ENCODE peak calls at places on chromosomes 4 and X, in eight cellular contexts. S is neural progenitor cell; B is ovary; L is naive thymus-derived CD4-positive, alpha-beta T cell; P is heart left ventricle; J is mesenchymal stem cell; Z is H9; T is lower lobe of right lung. N is an unnamed sample.

GRCh38 chr4:110681381-110681780 is 58.5 kb upstream of the PITX2 start:
- DNase-seq in S (no peak), B (no peak), L (no peak), P (no peak), J (peak; percentile 40), Z (no peak), T (no peak), N (no peak)

GRCh38 chr4:161647757-161648156 is 516.0 kb downstream of the FSTL5 start:
- DNase-seq in S (no peak), B (no peak), L (no peak), P (no peak), J (no peak), Z (peak; percentile 35), T (no peak), N (no peak)

GRCh38 chr4:140269369-140269768 is 104.1 kb upstream of the SCOC start:
- DNase-seq in S (no peak), B (no peak), L (no peak), P (no peak), J (no peak), Z (no peak), T (no peak), N (no peak)

GRCh38 chr4:77872723-77873435 is 10.2 kb downstream of the MRPL1 start:
- DNase-seq in S (no peak), B (no peak), L (no peak), P (no peak), J (no peak), Z (no peak), T (no peak), N (no peak)

GRCh38 chr4:48334236-48334635 is 7.1 kb upstream of the SLAIN2 start:
- DNase-seq in S (no peak), B (no peak), L (no peak), P (no peak), J (no peak), Z (no peak), T (no peak), N (no peak)

GRCh38 chrX:1027133-1027532 is 185.3 kb downstream of the CRLF2 start:
- DNase-seq in S (no peak), B (no peak), L (no peak), P (no peak), J (no peak), Z (no peak), T (no peak), N (no peak)

GRCh38 chrX:9231491-9231890 is 197.6 kb upstream of the FAM9B start:
- DNase-seq in S (no peak), B (no peak), L (no peak), P (no peak), J (peak; percentile 65), Z (no peak), T (no peak), N (no peak)

GRCh38 chr4:156294577-156294976 is 340.9 kb upstream of the CTSO start:
- DNase-seq in S (peak; percentile 42), B (no peak), L (no peak), P (no peak), J (peak; percentile 91), Z (peak; percentile 26), T (no peak), N (no peak)

GRCh38 chr4:19051751-19052296 is 1030.3 kb upstream of the LCORL start:
- DNase-seq in S (peak; percentile 39), B (no peak), L (no peak), P (no peak), J (no peak), Z (no peak), T (no peak), N (no peak)

GRCh38 chrX:65034641-65035450 is 58.6 kb upstream of the ZC4H2 start:
- DNase-seq in S (peak; percentile 93), B (peak; percentile 87), L (peak; percentile 63), P (peak; percentile 56), J (peak; percentile 82), Z (peak; percentile 90), T (peak; percentile 58), N (peak; percentile 89)

GRCh38 chr4:121675715-121676114 is 21.1 kb downstream of the ANXA5 start:
- DNase-seq in S (no peak), B (no peak), L (no peak), P (no peak), J (peak; percentile 61), Z (no peak), T (no peak), N (no peak)

GRCh38 chrX:12332786-12333347 is 194.6 kb downstream of the FRMPD4 start:
- DNase-seq in S (no peak), B (no peak), L (no peak), P (no peak), J (no peak), Z (no peak), T (no peak), N (no peak)

GRCh38 chrX:1170243-1170642 is 42.2 kb downstream of the CRLF2 start:
- DNase-seq in S (peak; percentile 56), B (no peak), L (no peak), P (no peak), J (no peak), Z (no peak), T (no peak), N (no peak)

GRCh38 chr4:681736-682451 is 7.1 kb downstream of the SLC49A3 start:
- DNase-seq in S (peak; percentile 63), B (no peak), L (no peak), P (peak; percentile 37), J (no peak), Z (peak; percentile 70), T (peak; percentile 80), N (peak; percentile 67)

GRCh38 chr4:172169871-172170270 is 356.7 kb downstream of the GALNTL6 start:
- DNase-seq in S (no peak), B (no peak), L (no peak), P (no peak), J (no peak), Z (no peak), T (no peak), N (no peak)

GRCh38 chr4:106585920-106586349 is 217.4 kb upstream of the GIMD1 start:
- DNase-seq in S (no peak), B (no peak), L (no peak), P (no peak), J (no peak), Z (no peak), T (no peak), N (no peak)
- H3K4me1 ChIP-seq in S (no peaks in the 10 kb centered on the region), B (no peaks in the 10 kb centered on the region), L (no peaks in the 10 kb centered on the region), P (no peaks in the 10 kb centered on the region), J (peaks cover 2% of the 10 kb centered on the region), Z (no peaks in the 10 kb centered on the region), T (no peaks in the 10 kb centered on the region), N (no peaks in the 10 kb centered on the region)

DNA sequence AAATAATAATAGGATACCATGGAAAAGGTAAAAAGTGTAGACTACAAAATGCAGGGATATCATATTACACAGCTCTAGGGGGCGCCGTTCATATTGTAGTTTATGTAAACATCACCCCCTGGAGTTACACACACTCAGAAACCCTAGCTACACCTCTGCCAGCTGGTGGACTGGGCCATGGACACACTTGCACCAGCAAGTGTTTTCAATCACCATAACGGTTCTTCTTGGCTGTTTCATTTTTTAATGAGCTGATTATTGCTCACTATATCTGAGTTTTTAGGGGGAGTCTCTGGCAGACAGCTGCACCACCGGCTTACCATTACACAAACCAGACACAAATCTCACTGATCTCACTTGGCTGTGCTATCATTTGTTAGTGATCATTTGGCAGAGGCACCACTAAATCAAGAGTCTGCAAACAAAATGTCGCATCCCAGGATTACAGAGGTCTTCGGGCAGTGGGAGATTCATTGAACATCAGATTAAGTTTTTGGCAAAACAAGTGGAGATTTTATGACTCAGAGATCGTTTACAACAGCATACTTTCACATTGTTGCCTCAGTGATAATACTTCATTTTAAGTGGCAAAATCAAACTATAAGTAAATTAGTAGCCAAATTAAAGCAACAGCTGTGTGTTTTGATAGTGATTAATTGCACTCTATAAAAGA is 185.7 kb downstream of the UNC5C start:
- DNase-seq in S (peak; percentile 49), B (peak; percentile 39), L (no peak), P (no peak), J (peak; percentile 48), Z (peak; percentile 44), T (no peak), N (no peak)
- H3K4me1 ChIP-seq in S (peaks cover 7% of the 10 kb centered on the region), B (peaks cover 3% of the 10 kb centered on the region), L (no peaks in the 10 kb centered on the region), P (peaks cover 10% of the 10 kb centered on the region), J (peaks cover 3% of the 10 kb centered on the region), Z (no peaks in the 10 kb centered on the region), T (peaks cover 16% of the 10 kb centered on the region), N (no peaks in the 10 kb centered on the region)

GRCh38 chr4:151673913-151674520 is 86.8 kb downstream of the GATB start:
- DNase-seq in S (no peak), B (no peak), L (no peak), P (no peak), J (no peak), Z (no peak), T (no peak), N (no peak)

GRCh38 chr4:151670843-151671242 is 90.0 kb downstream of the GATB start:
- DNase-seq in S (no peak), B (no peak), L (no peak), P (no peak), J (peak; percentile 10), Z (no peak), T (no peak), N (no peak)

GRCh38 chr4:151672996-151673395 is 87.8 kb downstream of the GATB start:
- DNase-seq in S (no peak), B (no peak), L (no peak), P (no peak), J (no peak), Z (no peak), T (no peak), N (no peak)

GRCh38 chr4:151669990-151670389 is 90.8 kb downstream of the GATB start:
- DNase-seq in S (no peak), B (no peak), L (no peak), P (no peak), J (no peak), Z (no peak), T (no peak), N (no peak)

DNA sequence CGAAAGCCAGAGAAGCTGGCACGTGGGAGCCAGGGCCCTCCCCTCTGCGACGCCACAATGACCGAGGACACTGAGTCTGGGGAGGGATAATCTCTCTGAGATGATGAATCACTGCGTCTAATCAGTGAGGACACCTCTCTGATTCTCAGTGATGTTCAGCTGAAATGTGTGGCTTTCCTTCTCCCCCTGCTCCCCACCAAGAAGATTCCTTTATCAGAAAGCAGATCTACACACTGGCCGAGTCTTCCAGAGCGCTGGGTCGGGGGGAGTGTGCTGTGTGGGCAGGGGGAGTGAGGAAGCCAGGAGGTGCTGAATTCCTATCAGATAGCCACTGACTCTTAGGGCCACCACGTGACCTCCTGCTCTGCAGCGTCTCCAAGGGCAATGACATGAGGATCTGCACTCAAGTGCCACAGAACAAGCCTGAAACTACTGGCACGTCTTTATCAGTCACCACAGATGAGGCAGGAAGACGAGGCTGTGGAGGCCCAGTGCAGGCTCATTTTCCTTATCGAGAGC is 89.2 kb downstream of the GATB start:
- DNase-seq in S (no peak), B (no peak), L (no peak), P (no peak), J (peak; percentile 62), Z (no peak), T (no peak), N (no peak)
- H3K4me1 ChIP-seq in S (peaks cover 17% of the 10 kb centered on the region), B (peaks cover 5% of the 10 kb centered on the region), L (no peaks in the 10 kb centered on the region), P (peaks cover 26% of the 10 kb centered on the region), J (peaks cover 15% of the 10 kb centered on the region), Z (no peaks in the 10 kb centered on the region), T (no peaks in the 10 kb centered on the region), N (no peaks in the 10 kb centered on the region)

GRCh38 chr4:166172619-166173018 is 299.6 kb downstream of the TLL1 start:
- DNase-seq in S (no peak), B (no peak), L (no peak), P (no peak), J (no peak), Z (no peak), T (no peak), N (no peak)

GRCh38 chr4:166169111-166169510 is 296.1 kb downstream of the TLL1 start:
- DNase-seq in S (peak; percentile 58), B (no peak), L (no peak), P (no peak), J (peak; percentile 37), Z (peak; percentile 35), T (no peak), N (no peak)

GRCh38 chr4:166174717-166175510 is 301.9 kb downstream of the TLL1 start:
- DNase-seq in S (no peak), B (no peak), L (no peak), P (no peak), J (peak; percentile 42), Z (no peak), T (no peak), N (no peak)
- H3K4me1 ChIP-seq in S (no peaks in the 10 kb centered on the region), B (no peaks in the 10 kb centered on the region), L (no peaks in the 10 kb centered on the region), P (no peaks in the 10 kb centered on the region), J (no peaks in the 10 kb centered on the region), Z (no peaks in the 10 kb centered on the region), T (no peaks in the 10 kb centered on the region), N (no peaks in the 10 kb centered on the region)